ENCODE peak calls at places on chromosomes 16 and 17, in ten cellular contexts. K is CD4-positive, alpha-beta memory T cell; V is AG04450; W is fibroblast of lung; X is PC-9; U is H1; I is skeletal muscle cell; R is A549; Z is transverse colon; A is astrocyte of the spinal cord. M is an unnamed sample.

GRCh38 chr17:39485555-39485954 is 24.3 kb downstream of the CDK12 start:
- DNase-seq in K (no peak), V (peak; percentile 88), W (peak; percentile 98), X (peak; percentile 73), U (no peak), I (peak; percentile 63), R (peak; percentile 84), Z (no peak), A (peak; percentile 78), M (no peak)

GRCh38 chr16:2058901-2059300 is 11.1 kb downstream of the TSC2 start:
- DNase-seq in K (no peak), V (no peak), W (no peak), X (no peak), U (no peak), I (no peak), R (no peak), Z (no peak), A (no peak), M (no peak)

GRCh38 chr17:35666967-35667552 is 64.4 kb upstream of the RASL10B start:
- DNase-seq in K (no peak), V (no peak), W (peak; percentile 20), X (no peak), U (no peak), I (no peak), R (no peak), Z (no peak), A (no peak), M (no peak)

GRCh38 chr16:28304214-28304613 is 11.9 kb downstream of the SBK1 start:
- DNase-seq in K (no peak), V (no peak), W (peak; percentile 28), X (peak; percentile 23), U (no peak), I (no peak), R (peak; percentile 35), Z (no peak), A (peak; percentile 23), M (no peak)

GRCh38 chr17:43360739-43361498 is 37.9 kb upstream of the ARL4D start:
- DNase-seq in K (peak; percentile 90), V (peak; percentile 98), W (peak; percentile 98), X (peak; percentile 88), U (peak; percentile 98), I (peak; percentile 100), R (peak; percentile 100), Z (peak; percentile 96), A (peak; percentile 99), M (peak; percentile 91)

GRCh38 chr17:68511254-68511670 is 968 bp upstream of the PRKAR1A start:
- DNase-seq in K (no peak), V (no peak), W (no peak), X (no peak), U (no peak), I (no peak), R (no peak), Z (no peak), A (peak; percentile 58), M (no peak)

GRCh38 chr17:7217113-7217987 is 2.3 kb downstream of the DLG4 start:
- DNase-seq in K (no peak), V (no peak), W (peak; percentile 76), X (no peak), U (no peak), I (no peak), R (peak; percentile 76), Z (peak; percentile 63), A (peak; percentile 81), M (no peak)

GRCh38 chr17:3004150-3004801 is 59.1 kb downstream of the OR1D5 start:
- DNase-seq in K (peak; percentile 52), V (peak; percentile 92), W (peak; percentile 95), X (peak; percentile 99), U (no peak), I (peak; percentile 97), R (peak; percentile 98), Z (peak; percentile 99), A (peak; percentile 94), M (no peak)

GRCh38 chr17:3738562-3739295 is 15.0 kb downstream of the HASPIN start:
- DNase-seq in K (peak; percentile 57), V (no peak), W (peak; percentile 37), X (peak; percentile 45), U (no peak), I (no peak), R (no peak), Z (peak; percentile 68), A (peak; percentile 5), M (peak; percentile 59)

GRCh38 chr16:7397901-7398300 is 65.3 kb downstream of the RBFOX1 start:
- DNase-seq in K (no peak), V (no peak), W (peak; percentile 24), X (no peak), U (no peak), I (peak; percentile 64), R (no peak), Z (no peak), A (peak; percentile 83), M (no peak)

GRCh38 chr17:27768858-27769410 is 31.4 kb downstream of the NOS2 start:
- DNase-seq in K (no peak), V (no peak), W (no peak), X (no peak), U (no peak), I (no peak), R (no peak), Z (no peak), A (no peak), M (no peak)

GRCh38 chr17:1362964-1363363 is 37.1 kb downstream of the YWHAE start:
- DNase-seq in K (no peak), V (no peak), W (no peak), X (no peak), U (no peak), I (no peak), R (no peak), Z (peak; percentile 42), A (no peak), M (no peak)

GRCh38 chr17:75909812-75910274 is 5.2 kb upstream of the MRPL38 start:
- DNase-seq in K (no peak), V (no peak), W (no peak), X (no peak), U (no peak), I (no peak), R (no peak), Z (no peak), A (peak; percentile 6), M (no peak)

GRCh38 chr16:57906385-57907316 is 64.3 kb downstream of the CNGB1 start:
- DNase-seq in K (no peak), V (no peak), W (peak; percentile 23), X (no peak), U (no peak), I (no peak), R (no peak), Z (no peak), A (no peak), M (peak; percentile 16)

DNA sequence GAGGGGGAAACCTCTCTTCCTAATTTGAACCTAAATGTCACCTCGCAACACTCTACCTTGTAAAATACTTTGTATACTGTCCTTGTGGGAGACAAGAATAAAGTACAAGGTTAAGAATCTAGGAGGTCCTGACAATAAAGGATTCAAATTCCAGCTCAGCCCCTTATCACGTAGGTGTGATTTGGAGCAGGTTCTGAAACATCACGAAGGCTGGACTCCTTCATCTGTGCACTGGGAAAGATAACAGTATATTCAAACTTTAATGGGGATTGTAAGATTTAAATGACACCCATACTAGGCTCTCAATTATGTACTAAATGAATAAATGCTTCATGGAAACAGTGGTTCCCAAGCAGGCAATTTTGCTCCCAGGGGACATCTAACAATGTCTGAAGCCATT is 2.1 kb downstream of the TXNDC11 start:
- DNase-seq in K (no peak), V (no peak), W (no peak), X (no peak), U (no peak), I (no peak), R (no peak), Z (no peak), A (no peak), M (no peak)
- H3K4me3 ChIP-seq in K (no peak overlapping the region), V (peak overlapping the region; percentile 86), W (peak overlapping the region; percentile 43), X (peak overlapping the region; percentile 89), U (no peak overlapping the region), I (peak overlapping the region; percentile 95), R (peak overlapping the region; percentile 87), Z (peak overlapping the region; percentile 83), A (peak overlapping the region; percentile 87), M (peak overlapping the region; percentile 92)

DNA sequence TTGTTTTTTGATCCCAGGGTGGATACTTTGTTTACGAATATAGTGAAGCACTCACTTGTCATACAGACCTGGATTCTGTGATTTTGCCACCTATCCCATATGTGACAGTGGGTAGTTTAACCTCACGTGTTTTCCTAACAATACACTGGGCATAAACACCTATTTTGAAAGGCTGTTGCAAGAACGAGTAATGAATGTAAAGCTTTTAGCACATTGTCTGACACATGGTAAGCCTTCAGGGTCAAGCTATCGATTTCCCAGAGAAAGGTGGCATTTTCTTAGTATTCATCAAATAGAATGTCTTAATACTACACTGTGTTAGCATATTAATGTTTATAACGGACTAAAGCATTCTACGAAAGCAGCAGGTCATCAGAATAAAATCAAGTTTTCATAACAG is 1.9 kb downstream of the CHTF8 start:
- DNase-seq in K (no peak), V (no peak), W (no peak), X (no peak), U (no peak), I (no peak), R (no peak), Z (no peak), A (no peak), M (no peak)
- H3K4me3 ChIP-seq in K (no peak overlapping the region), V (peak overlapping the region; percentile 91), W (no peak overlapping the region), X (peak overlapping the region; percentile 100), U (peak overlapping the region; percentile 90), I (peak overlapping the region; percentile 98), R (no peak overlapping the region), Z (no peak overlapping the region), A (no peak overlapping the region), M (peak overlapping the region; percentile 38)

DNA sequence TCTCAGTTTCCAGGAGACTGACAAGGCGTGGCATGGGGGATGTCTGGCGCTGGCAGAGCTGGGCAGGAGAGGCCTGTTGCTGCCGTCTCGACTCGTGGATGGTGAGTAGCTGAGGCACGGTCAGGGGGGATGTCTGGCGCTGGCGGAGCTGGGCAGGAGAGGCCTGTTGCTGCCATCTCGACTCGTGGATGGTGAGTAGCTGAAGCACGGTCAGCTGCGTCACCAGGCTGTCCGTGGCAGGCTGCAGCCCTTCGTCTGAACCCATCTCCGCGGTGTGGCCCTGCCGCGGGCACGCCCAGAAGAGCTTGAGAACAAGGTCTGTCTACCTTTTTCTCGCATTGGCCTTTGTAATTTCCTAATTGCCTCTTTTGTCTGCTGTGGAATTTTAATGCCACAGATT is 25.0 kb downstream of the ZNF750 start:
- DNase-seq in K (no peak), V (no peak), W (no peak), X (no peak), U (no peak), I (no peak), R (no peak), Z (peak; percentile 46), A (no peak), M (no peak)
- H3K4me3 ChIP-seq in K (no peak overlapping the region), V (no peak overlapping the region), W (no peak overlapping the region), X (no peak overlapping the region), U (no peak overlapping the region), I (no peak overlapping the region), R (no peak overlapping the region), Z (no peak overlapping the region), A (no peak overlapping the region), M (no peak overlapping the region)

DNA sequence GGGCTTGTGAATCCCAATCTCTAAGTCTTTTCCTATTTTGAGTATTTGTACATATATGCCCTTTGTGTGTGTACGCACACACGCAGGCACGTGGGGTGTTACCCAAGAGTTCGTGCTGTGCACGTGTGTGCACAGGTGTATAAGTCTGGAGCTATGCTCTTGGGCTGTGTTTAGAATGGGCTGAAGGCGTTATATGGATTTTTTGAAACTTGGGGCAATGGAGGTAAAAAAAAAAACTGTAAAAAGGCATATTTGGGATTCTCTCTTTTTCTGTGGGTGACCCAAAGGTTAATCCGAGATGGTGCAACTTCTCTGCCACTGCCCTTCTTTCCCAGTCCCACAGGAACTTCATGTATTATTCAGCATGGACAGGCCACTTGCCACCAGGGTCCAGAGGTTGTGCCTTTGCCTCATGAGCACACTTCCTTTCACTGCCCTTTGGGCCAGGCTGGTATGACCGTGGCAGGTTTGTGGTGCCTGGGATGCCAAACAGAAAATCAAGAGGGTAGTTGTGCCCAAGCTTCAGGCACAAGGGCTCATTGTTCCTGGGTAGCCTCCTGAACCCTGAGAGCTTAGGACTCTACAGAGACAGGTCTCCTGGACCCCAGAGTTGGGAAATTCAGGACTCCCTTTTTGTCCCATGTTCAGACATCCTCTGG is 1.6 kb downstream of the ABCC3 start:
- DNase-seq in K (no peak), V (no peak), W (no peak), X (no peak), U (no peak), I (no peak), R (peak; percentile 49), Z (no peak), A (no peak), M (no peak)
- H3K4me3 ChIP-seq in K (no peak overlapping the region), V (no peak overlapping the region), W (no peak overlapping the region), X (peak overlapping the region; percentile 81), U (no peak overlapping the region), I (no peak overlapping the region), R (peak overlapping the region; percentile 92), Z (peak overlapping the region; percentile 69), A (peak overlapping the region; percentile 45), M (no peak overlapping the region)

M was measured in naive thymus-derived CD4-positive, alpha-beta T cell.